ENCODE peak calls at places on chromosomes 13 and 19, in four cellular contexts. T is amniotic stem cell; A is stimulated activated CD4-positive, alpha-beta T cell treated with anti-CD3 and anti-CD28 coated beads, Interleukin-2, amount 100 ng/mL, for 48 hours; P is activated CD4-positive, CD25-positive, alpha-beta regulatory T cell treated with anti-CD3 and anti-CD28 coated beads, Interleukin-2, amount 50 U/mL, for 16 hours. Z is an unnamed sample.

GRCh38 chr19:56142897-56143434 is 1.9 kb downstream of the ZNF444 start:
- DNase-seq in P (no peak), T (no peak), A (no peak), Z (no peak)

GRCh38 chr19:482186-483041 is 13.9 kb upstream of the MADCAM1 start:
- DNase-seq in T (no peak), P (no peak), A (no peak), Z (no peak)

GRCh38 chr19:28026636-28027035 is 1186.3 kb downstream of the UQCRFS1 start:
- DNase-seq in P (no peak), T (no peak), A (no peak), Z (no peak)

GRCh38 chr19:13032837-13033236 is 37.6 kb downstream of the NFIX start:
- DNase-seq in P (no peak), A (no peak), T (no peak), Z (no peak)

GRCh38 chr13:97344250-97345175 is 89.5 kb upstream of the RAP2A start:
- DNase-seq in P (no peak), A (peak; percentile 30), T (peak; percentile 20), Z (no peak)

GRCh38 chr13:31627097-31627496 is 112.2 kb upstream of the RXFP2 start:
- DNase-seq in A (no peak), P (no peak), T (no peak), Z (no peak)

GRCh38 chr13:23966691-23967615 is 69.7 kb upstream of the C1QTNF9B start:
- DNase-seq in A (no peak), T (no peak), P (no peak), Z (no peak)

GRCh38 chr13:40665754-40666057 is 735 bp downstream of the FOXO1 start:
- DNase-seq in A (no peak), P (no peak), T (no peak), Z (no peak)

GRCh38 chr13:111326981-111327642 is 6.7 kb downstream of the TEX29 start:
- DNase-seq in T (no peak), P (no peak), A (no peak), Z (no peak)

GRCh38 chr13:97822377-97822776 is 131.1 kb upstream of the IPO5 start:
- DNase-seq in T (no peak), A (no peak), P (no peak), Z (no peak)

GRCh38 chr13:60654405-60654804 is 257.4 kb downstream of the TDRD3 start:
- DNase-seq in A (no peak), P (no peak), T (peak; percentile 1), Z (no peak)

GRCh38 chr13:37094840-37095239 is 10.6 kb downstream of the CSNK1A1L start:
- DNase-seq in A (no peak), T (no peak), P (no peak), Z (no peak)

GRCh38 chr19:33819875-33820781 is 23.5 kb downstream of the KCTD15 start:
- DNase-seq in A (peak; percentile 63), T (no peak), P (no peak), Z (no peak)